ENCODE peak calls at places on chromosomes 11 and 22, in four cellular contexts. X is pancreas; U is CD4-positive, CD25-positive, alpha-beta regulatory T cell; B is fibroblast of lung. Z is an unnamed sample.

GRCh38 chr11:118310271-118310670 is 5.7 kb downstream of the CD3E start:
- DNase-seq in X (no peak), U (no peak), B (no peak), Z (no peak)

GRCh38 chr22:40031766-40032470 is 37.2 kb downstream of the FAM83F start:
- DNase-seq in U (no peak), B (no peak), X (no peak), Z (no peak)

GRCh38 chr11:12019337-12019736 is 10.9 kb upstream of the DKK3 start:
- DNase-seq in B (peak; percentile 96), X (no peak), U (no peak), Z (no peak)

GRCh38 chr11:134835561-134835960 is 423.5 kb upstream of the B3GAT1 start:
- DNase-seq in X (no peak), B (no peak), U (no peak), Z (no peak)

GRCh38 chr11:67055812-67056211 is 835 bp upstream of the RHOD start:
- DNase-seq in B (peak; percentile 40), X (no peak), U (no peak), Z (peak; percentile 79)

GRCh38 chr11:14676068-14676467 is 32.5 kb downstream of the PDE3B start:
- DNase-seq in X (no peak), B (no peak), U (no peak), Z (no peak)

GRCh38 chr11:108897916-108898315 is 233.0 kb downstream of the DDX10 start:
- DNase-seq in X (no peak), U (no peak), B (no peak), Z (no peak)

GRCh38 chr11:776459-777287 is 614 bp downstream of the GATD1 start:
- DNase-seq in B (no peak), X (peak; percentile 67), U (peak; percentile 46), Z (peak; percentile 74)

GRCh38 chr11:82858556-82859091 is 41.6 kb downstream of the PRCP start:
- DNase-seq in U (no peak), X (no peak), B (peak; percentile 78), Z (no peak)

GRCh38 chr22:44616461-44616860 is 85.5 kb upstream of the PRR5 start:
- DNase-seq in B (no peak), X (no peak), U (no peak), Z (no peak)

GRCh38 chr11:124799384-124800225 is 601 bp downstream of the MSANTD2 start:
- DNase-seq in B (peak; percentile 25), U (peak; percentile 58), X (peak; percentile 72), Z (peak; percentile 76)

GRCh38 chr11:115234794-115235193 is 269.4 kb downstream of the CADM1 start:
- DNase-seq in X (no peak), U (no peak), B (peak; percentile 51), Z (no peak)

GRCh38 chr11:14258177-14258935 is 100.6 kb downstream of the RRAS2 start:
- DNase-seq in X (no peak), B (peak; percentile 43), U (no peak), Z (no peak)

GRCh38 chr22:46073683-46074504 is 76.4 kb upstream of the PPARA start:
- DNase-seq in X (peak; percentile 68), B (peak; percentile 27), U (no peak), Z (peak; percentile 73)

DNA sequence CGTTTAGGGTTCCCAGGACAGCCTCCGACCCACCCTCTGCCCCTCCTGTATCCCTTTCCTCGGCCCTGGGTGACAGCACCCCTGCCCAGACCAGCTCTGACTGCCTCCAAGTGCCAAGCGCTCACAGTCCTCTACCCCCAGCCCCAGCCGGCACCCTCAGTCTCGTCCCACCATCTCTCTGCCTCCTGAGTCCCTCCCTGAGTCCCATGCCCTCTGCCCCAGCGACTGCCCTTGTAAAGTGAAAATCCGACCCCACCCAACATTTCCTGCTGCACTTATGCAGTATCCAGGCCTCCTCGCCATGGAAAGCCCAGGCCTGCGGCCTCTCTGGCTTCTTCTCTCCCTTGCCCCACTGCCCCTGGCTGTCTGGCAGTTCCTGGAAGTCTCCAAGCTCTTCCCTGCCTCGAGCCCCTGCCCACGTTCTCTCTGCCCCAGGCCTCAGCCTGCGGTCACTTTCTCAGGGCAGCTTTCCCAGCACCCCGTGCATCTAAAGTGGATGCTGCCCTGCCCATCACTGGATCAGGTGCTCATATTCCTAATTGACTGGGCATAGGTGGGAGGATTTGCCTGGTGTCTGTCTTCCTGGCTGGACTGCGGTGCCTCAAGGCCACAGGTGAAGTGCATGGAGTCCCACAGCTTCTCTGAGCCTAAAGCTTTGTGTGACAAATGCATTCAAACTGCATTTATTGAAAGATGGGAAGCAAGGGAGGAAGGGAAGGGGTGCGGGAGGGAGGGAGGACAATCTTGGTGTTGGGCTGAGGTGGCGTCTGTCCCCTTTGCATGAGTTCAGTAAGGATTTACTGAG is 17.7 kb upstream of the IL2RB start:
- DNase-seq in U (peak; percentile 31), B (no peak), X (peak; percentile 41), Z (peak; percentile 60)
- H3K4me3 ChIP-seq in U (peak overlapping the region; percentile 83), B (no peak overlapping the region), X (no peak overlapping the region), Z (no peak overlapping the region)

DNA sequence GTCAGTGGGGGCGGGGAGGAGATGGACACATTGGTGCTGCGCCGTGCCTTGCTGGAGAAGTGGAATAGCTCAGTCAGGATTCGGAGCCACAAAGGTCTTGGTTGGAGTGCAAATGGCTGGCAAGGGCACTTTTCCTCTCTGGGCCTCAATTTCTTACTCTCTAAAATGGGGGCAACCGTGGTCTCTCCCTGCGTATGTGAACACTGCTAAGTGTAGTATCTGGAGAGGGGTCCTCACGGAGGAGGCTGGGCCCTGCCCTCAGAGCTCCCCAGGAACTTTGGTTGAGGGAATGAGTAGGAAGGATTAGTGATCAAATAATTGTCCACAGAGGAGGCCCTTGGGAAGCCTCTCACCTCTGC is 521 bp downstream of the P2RY6 start:
- DNase-seq in X (no peak), U (no peak), B (no peak), Z (no peak)
- H3K27ac ChIP-seq in X (no peak overlapping the region), U (no peak overlapping the region), B (no peak overlapping the region), Z (no peak overlapping the region)

DNA sequence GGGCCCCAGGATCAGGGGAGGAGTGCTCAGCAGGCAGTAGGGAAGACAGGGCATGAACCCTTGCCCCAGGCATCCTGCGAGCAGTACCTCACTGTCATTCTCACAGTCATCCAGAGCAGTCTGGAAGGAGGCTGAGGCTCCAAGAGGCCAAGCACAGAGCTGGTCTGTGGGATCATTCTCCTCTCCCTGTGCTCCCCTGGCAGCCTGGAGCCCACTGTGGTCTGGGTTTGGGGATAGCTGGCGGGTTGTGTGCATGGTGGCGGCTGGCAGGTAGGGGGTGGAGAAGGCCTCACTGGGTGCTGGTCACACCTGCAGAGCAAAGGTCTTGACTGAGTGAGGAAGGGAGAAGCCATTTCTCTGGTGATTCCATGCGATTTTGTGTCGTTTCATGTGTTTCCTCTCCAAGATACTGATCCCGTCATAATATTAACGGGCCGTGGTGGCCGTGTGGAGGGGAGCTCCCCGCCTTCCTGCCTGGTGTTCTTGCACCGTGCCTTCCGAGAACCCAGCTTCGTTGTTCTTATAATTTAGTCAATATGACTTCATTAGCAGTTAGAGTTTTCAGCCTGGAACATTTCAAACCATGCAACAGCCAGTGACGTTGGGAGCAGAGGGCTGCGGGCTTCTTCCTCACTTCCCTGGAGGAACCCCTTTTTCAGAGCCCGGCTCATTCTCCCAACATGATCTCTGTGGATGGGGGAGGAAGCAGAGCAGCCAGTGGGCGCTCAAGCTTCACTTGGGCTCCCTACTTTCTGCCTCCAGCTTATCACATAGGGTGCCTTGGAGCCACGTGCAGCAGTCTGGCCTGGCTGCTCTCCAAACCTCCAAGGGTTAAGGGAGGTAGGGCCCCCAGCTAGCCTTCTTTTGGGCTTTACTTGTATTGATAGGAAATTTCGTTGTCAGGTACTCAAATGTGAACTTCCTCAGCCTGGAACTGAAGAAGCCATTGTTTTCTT is 20.8 kb upstream of the ADORA2A start:
- DNase-seq in B (no peak), X (no peak), U (no peak), Z (no peak)
- H3K4me1 ChIP-seq in B (peaks cover 28% of the 10 kb centered on the region), X (no peaks in the 10 kb centered on the region), U (peaks cover 10% of the 10 kb centered on the region), Z (peaks cover 32% of the 10 kb centered on the region)

GRCh38 chr11:122157540-122158173 is 41.6 kb upstream of the BLID start:
- DNase-seq in U (no peak), X (no peak), B (no peak), Z (no peak)

GRCh38 chr11:122154227-122154626 is 38.2 kb upstream of the BLID start:
- DNase-seq in B (no peak), U (no peak), X (no peak), Z (no peak)

GRCh38 chr11:122155001-122155400 is 39.0 kb upstream of the BLID start:
- DNase-seq in U (no peak), B (no peak), X (no peak), Z (no peak)

GRCh38 chr11:122153746-122154145 is 37.7 kb upstream of the BLID start:
- DNase-seq in B (no peak), U (no peak), X (no peak), Z (no peak)

DNA sequence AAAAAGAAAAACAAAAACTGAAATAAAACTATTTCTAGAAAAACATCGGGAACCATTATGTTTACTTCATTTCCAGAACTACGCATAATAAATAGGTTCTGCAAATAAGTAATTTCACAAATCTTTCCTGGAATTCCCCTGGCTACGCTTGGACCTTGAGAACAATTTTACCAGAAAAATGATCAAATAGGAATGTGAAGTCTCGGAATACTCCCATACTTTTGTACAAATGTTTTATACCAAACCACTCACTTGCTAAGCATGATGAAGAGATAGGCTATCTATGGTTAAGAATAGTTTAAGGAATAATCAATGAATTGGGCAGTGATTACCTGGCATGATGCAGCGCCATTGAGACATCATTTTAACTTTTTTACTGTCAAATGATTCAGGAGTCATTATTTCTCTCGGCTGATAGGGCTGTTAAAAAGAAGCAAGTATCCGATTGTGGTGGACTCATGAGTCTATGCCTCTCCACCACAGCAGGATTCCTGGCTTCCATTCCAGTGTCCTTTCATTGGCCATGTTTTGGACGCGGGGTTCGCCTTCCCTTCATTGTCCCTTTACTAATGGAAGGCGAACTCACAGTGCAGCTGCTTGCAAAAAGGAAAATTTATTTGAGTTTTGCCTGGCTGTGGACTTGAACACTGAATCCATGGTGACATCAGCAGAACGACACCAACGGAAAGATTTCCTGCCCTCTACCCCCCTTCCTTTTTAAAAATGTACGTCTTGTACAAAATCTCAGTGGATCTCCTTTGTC is 39.9 kb upstream of the BLID start:
- DNase-seq in B (peak; percentile 73), U (no peak), X (no peak), Z (no peak)
- H3K4me3 ChIP-seq in B (peak overlapping the region; percentile 34), U (no peak overlapping the region), X (no peak overlapping the region), Z (no peak overlapping the region)